ENCODE peak calls at places on chromosomes 16 and 17, in four cellular contexts. B is tibial nerve, W is suprapubic skin, J is AG04450. L is an unnamed sample.

GRCh38 chr16:22360963-22361659 is 13.3 kb downstream of the CDR2 start:
- DNase-seq in B (no peak), J (no peak), W (no peak), L (no peak)

GRCh38 chr17:81097134-81097942 is 62.4 kb downstream of the BAIAP2 start:
- DNase-seq in J (peak; percentile 63), B (peak; percentile 83), W (peak; percentile 93), L (no peak)

GRCh38 chr17:9658593-9659211 is 13.4 kb downstream of the USP43 start:
- DNase-seq in B (no peak), W (peak; percentile 9), J (no peak), L (no peak)

GRCh38 chr17:41061969-41062368 is 2.1 kb upstream of the KRTAP2-3 start:
- DNase-seq in W (no peak), J (peak; percentile 86), B (no peak), L (peak; percentile 93)

GRCh38 chr17:30000001-30000754 is 58.7 kb downstream of the EFCAB5 start:
- DNase-seq in W (no peak), B (no peak), J (no peak), L (no peak)

GRCh38 chr17:8144401-8145295 is 7.6 kb downstream of the PER1 start:
- DNase-seq in B (no peak), J (no peak), W (no peak), L (no peak)

GRCh38 chr17:8152112-8152775 is at the start of gene PER1:
- DNase-seq in B (peak; percentile 95), W (peak; percentile 99), J (peak; percentile 78), L (peak; percentile 89)

GRCh38 chr17:43524945-43525575 is 21.1 kb downstream of the ETV4 start:
- DNase-seq in W (no peak), B (no peak), J (no peak), L (no peak)

GRCh38 chr17:80485846-80486245 is 9.4 kb upstream of the NPTX1 start:
- DNase-seq in W (no peak), B (no peak), J (no peak), L (no peak)

GRCh38 chr17:16886655-16887322 is 85.1 kb downstream of the TNFRSF13B start:
- DNase-seq in B (no peak), W (no peak), J (no peak), L (no peak)

GRCh38 chr16:46974352-46974751 is 878 bp upstream of the DNAJA2 start:
- DNase-seq in J (no peak), W (no peak), B (no peak), L (no peak)

GRCh38 chr17:9233271-9233599 is 211.9 kb downstream of the NTN1 start:
- DNase-seq in B (no peak), W (no peak), J (no peak), L (no peak)

GRCh38 chr16:70804153-70804728 is 3.3 kb upstream of the VAC14 start:
- DNase-seq in B (no peak), J (peak; percentile 81), W (no peak), L (peak; percentile 82)

GRCh38 chr17:36722121-36722902 is 120.9 kb downstream of the MRM1 start:
- DNase-seq in J (no peak), W (no peak), B (no peak), L (no peak)

GRCh38 chr17:78396436-78397335 is 18.2 kb downstream of the PGS1 start:
- DNase-seq in B (no peak), J (no peak), W (no peak), L (no peak)

GRCh38 chr17:38605852-38606645 is at the start of gene SRCIN1:
- DNase-seq in W (no peak), B (no peak), J (no peak), L (no peak)

GRCh38 chr16:87836844-87837581 is 32.3 kb downstream of the SLC7A5 start:
- DNase-seq in W (no peak), B (no peak), J (no peak), L (peak; percentile 31)

GRCh38 chr16:1137604-1138003 is 15.3 kb upstream of the CACNA1H start:
- DNase-seq in W (no peak), J (no peak), B (no peak), L (no peak)

GRCh38 chr16:84541999-84542876 is 37.8 kb upstream of the MEAK7 start:
- DNase-seq in J (no peak), W (no peak), B (no peak), L (no peak)

GRCh38 chr17:44043326-44043725 is 23.1 kb downstream of the LSM12 start:
- DNase-seq in J (peak; percentile 37), W (no peak), B (no peak), L (no peak)

GRCh38 chr16:16148755-16149154 is 74.5 kb downstream of the ABCC6 start:
- DNase-seq in W (no peak), B (no peak), J (no peak), L (no peak)

GRCh38 chr17:2684549-2684948 is 27.0 kb downstream of the CLUH start:
- DNase-seq in J (no peak), B (no peak), W (no peak), L (no peak)

GRCh38 chr17:80264048-80264792 is 3.6 kb downstream of the RNF213 start:
- DNase-seq in W (no peak), B (no peak), J (no peak), L (no peak)

GRCh38 chr17:67095803-67096202 is 51.4 kb downstream of the CACNG1 start:
- DNase-seq in W (no peak), J (no peak), B (no peak), L (peak; percentile 14)

DNA sequence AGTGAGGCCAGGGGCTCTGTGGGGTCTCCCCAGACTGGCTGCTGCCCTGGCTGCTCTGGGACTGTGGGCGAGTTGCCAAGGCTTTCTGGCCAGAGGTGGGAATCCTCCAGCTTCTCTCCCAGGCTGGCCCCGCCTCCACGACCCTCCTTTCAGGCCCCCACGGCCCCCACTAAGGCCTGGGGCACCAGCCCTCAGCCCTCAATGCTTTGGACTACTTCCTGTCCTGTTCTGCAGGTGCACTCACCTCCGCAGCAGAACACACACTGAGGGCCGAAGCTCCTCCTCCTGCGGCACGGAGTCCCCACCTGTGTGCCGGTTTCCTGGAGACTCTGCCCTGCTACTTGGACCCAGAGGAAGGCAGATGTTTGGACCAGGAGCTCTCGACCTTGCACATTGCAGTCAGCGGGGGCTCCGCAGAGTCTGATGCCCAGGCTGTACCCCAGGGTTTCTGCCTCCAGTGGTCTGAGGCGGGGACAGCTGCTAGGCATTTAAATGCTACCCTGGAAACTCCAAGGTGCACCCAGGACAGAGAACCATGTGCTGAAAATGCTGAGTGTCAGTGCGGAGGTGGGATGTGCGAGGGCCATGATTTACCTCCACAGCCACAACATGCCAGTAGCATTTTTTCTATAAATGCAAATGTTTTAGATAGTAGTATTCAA is 223.8 kb downstream of the IRF8 start:
- DNase-seq in B (no peak), J (no peak), W (no peak), L (no peak)
- H3K27me3 ChIP-seq in B (no peaks in the 10 kb centered on the region), J (peaks cover 20% of the 10 kb centered on the region), W (peaks cover 80% of the 10 kb centered on the region), L (no peaks in the 10 kb centered on the region)

GRCh38 chr17:47742319-47743181 is 9.5 kb downstream of the TBX21 start:
- DNase-seq in W (peak; percentile 53), J (no peak), B (no peak), L (no peak)
- TF ChIP-seq CTCF in W (no peak), J (peak; percentile 32), B (peak; percentile 44), L (peak; percentile 43)

DNA sequence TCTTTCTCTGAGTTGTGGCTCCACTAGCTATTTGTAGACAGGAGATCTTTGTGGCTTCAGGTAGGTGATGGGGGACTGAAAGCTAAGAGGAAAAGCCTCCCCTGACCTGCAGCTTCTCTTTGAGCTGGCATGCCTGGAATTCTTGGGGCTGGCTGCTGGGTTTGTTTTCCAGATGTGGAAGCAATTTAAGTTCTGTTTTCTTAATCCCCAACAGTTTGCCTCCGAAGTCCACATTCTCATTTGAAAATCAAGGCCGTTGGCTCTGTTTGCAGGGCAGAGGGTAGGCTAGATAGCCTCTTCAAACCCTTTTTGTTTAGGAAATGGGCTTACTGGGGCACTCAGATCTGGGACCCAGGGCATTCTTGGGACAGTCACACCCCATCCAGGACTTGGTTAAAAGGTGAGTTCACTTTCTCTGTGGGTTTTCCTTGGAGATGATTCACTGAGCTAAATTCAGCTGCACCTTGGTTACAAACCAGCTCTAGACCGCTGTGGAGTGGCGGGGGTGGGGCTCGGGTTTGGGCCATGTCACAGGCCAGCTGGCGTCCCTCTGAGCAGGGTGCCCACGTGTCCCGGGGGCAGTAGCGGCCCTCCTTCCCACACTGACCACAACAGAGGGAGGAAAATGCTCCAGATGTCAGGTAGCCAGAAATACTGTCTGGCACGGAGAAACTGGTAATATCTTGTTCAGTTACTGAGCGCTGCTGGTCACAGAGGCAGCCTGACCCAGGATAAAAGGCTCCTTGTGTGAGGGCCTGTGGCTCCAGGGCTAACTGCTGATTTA is 108.5 kb downstream of the RAB11FIP4 start:
- DNase-seq in J (no peak), W (no peak), B (no peak), L (no peak)
- H3K27me3 ChIP-seq in J (peaks cover 34% of the 10 kb centered on the region), W (peaks cover 3% of the 10 kb centered on the region), B (no peaks in the 10 kb centered on the region), L (peaks cover 3% of the 10 kb centered on the region)

GRCh38 chr16:27374794-27375499 is 27.0 kb upstream of the IL21R start:
- DNase-seq in B (peak; percentile 23), W (peak; percentile 73), J (peak; percentile 55), L (peak; percentile 65)
- TF ChIP-seq CTCF in B (no peak), W (no peak), J (peak; percentile 66), L (peak; percentile 74)

GRCh38 chr17:50627386-50627781 is 7.3 kb upstream of the ABCC3 start:
- DNase-seq in B (no peak), W (no peak), J (no peak), L (no peak)

GRCh38 chr17:50630524-50631194 is 4.0 kb upstream of the ABCC3 start:
- DNase-seq in B (no peak), W (no peak), J (no peak), L (no peak)

GRCh38 chr17:50626037-50626574 is 8.6 kb upstream of the ABCC3 start:
- DNase-seq in B (peak; percentile 35), W (peak; percentile 91), J (peak; percentile 37), L (no peak)

GRCh38 chr17:50629902-50630301 is 4.8 kb upstream of the ABCC3 start:
- DNase-seq in B (no peak), J (no peak), W (no peak), L (no peak)

DNA sequence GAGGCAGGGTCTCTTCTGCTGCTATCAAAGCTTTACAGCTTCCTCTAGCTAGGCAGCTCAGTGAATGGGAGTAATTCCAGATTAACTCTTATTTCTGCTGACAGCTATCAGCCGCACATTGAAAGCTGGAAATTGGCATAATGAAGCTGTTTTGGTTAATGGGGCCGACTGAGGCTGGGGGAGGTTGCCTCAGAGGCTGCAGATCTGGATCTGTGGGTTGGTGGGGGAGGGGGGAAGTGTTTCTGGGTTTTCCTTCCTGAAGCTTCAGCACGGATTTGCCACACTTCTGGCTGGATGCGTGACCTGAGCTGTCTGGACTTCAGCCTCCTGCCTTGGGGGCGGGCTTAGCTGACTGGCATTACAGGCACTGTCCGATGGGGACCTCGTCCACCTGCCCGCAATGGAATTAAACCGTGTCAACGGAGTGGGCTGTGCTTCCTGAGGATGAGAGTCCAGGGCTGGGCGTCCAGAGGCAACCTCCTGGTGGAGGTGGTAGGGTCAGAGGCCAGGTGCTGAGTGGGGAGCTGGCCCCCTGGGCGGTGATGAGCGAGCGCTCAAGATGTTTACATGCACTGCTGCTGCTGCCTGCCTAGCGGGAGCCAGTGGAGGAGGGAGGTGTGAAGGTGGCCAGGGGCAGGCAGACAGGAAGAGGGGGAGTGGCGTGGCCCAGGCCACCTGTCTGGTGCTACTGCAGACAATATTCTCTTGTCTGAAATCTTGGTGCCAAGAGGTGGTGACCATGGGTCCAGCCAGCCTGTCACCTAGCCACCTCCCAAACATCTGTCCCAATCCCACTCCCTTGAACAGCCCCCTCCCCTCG is 6.7 kb upstream of the ABCC3 start:
- DNase-seq in W (no peak), B (no peak), J (no peak), L (no peak)
- H3K27me3 ChIP-seq in W (peaks cover 14% of the 10 kb centered on the region), B (no peaks in the 10 kb centered on the region), J (peaks cover 6% of the 10 kb centered on the region), L (no peaks in the 10 kb centered on the region)